ENCODE peak calls at places on chromosomes 6 and 20, in ten cellular contexts. R is CD4-positive, CD25-positive, alpha-beta regulatory T cell; L is tibial artery; M is adrenal gland; Q is OCI-LY7; V is left ventricle myocardium inferior; T is CD4-positive, alpha-beta T cell; H is T-helper 17 cell; K is GM23248; U is sigmoid colon. E is an unnamed sample. For H3K9me3, the result is how much of the 10 kb centered on the place peaks cover.

GRCh38 chr6:150420428-150420827 is 51.6 kb downstream of the IYD start:
- DNase-seq in R (no peak), L (no peak), M (no peak), Q (no peak), V (no peak), T (no peak), H (no peak), K (no peak), U (no peak), E (no peak)

GRCh38 chr6:112014483-112014882 is 39.4 kb upstream of the CCN6 start:
- DNase-seq in R (no peak), L (no peak), M (no peak), Q (no peak), V (no peak), T (no peak), H (no peak), K (peak), U (no peak), E (peak)

GRCh38 chr6:84461461-84461860 is 234.0 kb upstream of the CEP162 start:
- DNase-seq in R (no peak), L (no peak), M (no peak), Q (no peak), V (no peak), T (no peak), H (no peak), K (no peak), U (no peak), E (no peak)

GRCh38 chr6:48016027-48016755 is 94.8 kb downstream of the PTCHD4 start:
- DNase-seq in R (no peak), L (no peak), M (no peak), Q (no peak), V (no peak), T (no peak), H (no peak), K (no peak), U (no peak), E (no peak)

GRCh38 chr6:17705428-17705777 is 1.3 kb downstream of the NUP153 start:
- DNase-seq in R (no peak), L (peak), M (peak), Q (no peak), V (no peak), T (no peak), H (no peak), K (peak), U (peak), E (peak)

GRCh38 chr6:53250761-53251672 is 97.7 kb downstream of the ELOVL5 start:
- DNase-seq in R (no peak), L (no peak), M (no peak), Q (no peak), V (no peak), T (no peak), H (no peak), K (peak), U (no peak), E (peak)

GRCh38 chr6:116313377-116313776 is 33.6 kb upstream of the TSPYL1 start:
- DNase-seq in R (no peak), L (no peak), M (no peak), Q (no peak), V (no peak), T (no peak), H (no peak), K (peak), U (no peak), E (peak)

GRCh38 chr20:38542994-38543906 is 37.7 kb upstream of the ADIG start:
- DNase-seq in R (no peak), L (no peak), M (no peak), Q (no peak), V (no peak), T (no peak), H (no peak), K (no peak), U (no peak), E (no peak)

GRCh38 chr6:63904844-63905243 is 269.2 kb downstream of the PHF3 start:
- DNase-seq in R (no peak), L (no peak), M (no peak), Q (no peak), V (no peak), T (no peak), H (no peak), K (peak), U (no peak), E (peak)

GRCh38 chr6:454148-454991 is 62.8 kb downstream of the IRF4 start:
- DNase-seq in R (no peak), L (no peak), M (no peak), Q (no peak), V (no peak), T (no peak), H (no peak), K (no peak), U (no peak), E (no peak)

GRCh38 chr6:22412994-22413393 is 116.2 kb upstream of the PRL start:
- DNase-seq in R (no peak), L (no peak), M (no peak), Q (no peak), V (no peak), T (no peak), H (no peak), K (no peak), U (no peak), E (no peak)
- H3K9me3 ChIP-seq in R (under half), L (under half), M (under half), Q (under half), V (under half), T (under half), H (under half), K (under half), U (under half), E (under half)

DNA sequence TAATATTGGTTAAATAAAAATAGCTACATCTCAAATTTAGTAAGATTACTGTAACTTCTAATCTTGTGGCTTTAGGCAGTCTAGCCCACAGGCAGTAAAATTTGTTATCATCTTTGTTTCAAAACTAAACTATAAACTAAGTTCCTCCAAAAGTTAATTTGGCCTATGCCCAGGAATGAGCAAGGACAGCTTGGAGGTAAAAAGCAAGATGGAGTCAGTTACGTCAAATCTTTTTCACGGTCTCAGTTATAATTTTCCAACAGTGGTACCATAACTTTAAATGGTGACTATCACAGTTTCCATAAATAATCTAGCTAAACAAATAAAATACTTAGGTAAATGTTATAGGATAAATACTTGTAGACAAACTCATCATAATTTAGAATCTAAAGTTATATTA is 63.0 kb downstream of the AGPAT4 start:
- DNase-seq in R (no peak), L (no peak), M (no peak), Q (no peak), V (no peak), T (no peak), H (no peak), K (no peak), U (no peak), E (no peak)
- H3K9me3 ChIP-seq in R (under half), L (under half), M (under half), Q (under half), V (under half), T (under half), H (under half), K (under half), U (under half), E (under half)

DNA sequence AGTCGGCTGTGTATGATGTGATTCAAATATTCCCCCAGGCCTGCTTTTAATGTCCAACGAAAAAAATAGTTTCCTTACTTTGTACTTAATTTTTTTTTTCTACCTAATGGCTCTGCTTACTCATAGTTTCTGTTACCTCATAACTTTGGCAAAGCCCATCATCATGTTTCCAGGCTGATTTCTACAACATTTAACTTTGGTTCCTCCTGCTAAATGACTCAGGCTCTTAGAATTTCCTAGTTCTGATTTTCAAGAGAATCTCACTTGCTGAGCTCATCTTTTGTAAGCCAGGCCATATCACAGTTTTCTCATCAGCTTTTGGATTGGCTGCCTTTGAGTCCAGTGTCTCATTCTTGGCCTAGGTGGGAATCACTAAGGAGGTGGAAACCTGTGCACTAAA is 323.1 kb downstream of the HDGFL1 start:
- DNase-seq in R (no peak), L (no peak), M (no peak), Q (no peak), V (no peak), T (no peak), H (no peak), K (peak), U (no peak), E (peak)
- H3K9me3 ChIP-seq in R (under half), L (under half), M (under half), Q (under half), V (under half), T (under half), H (under half), K (under half), U (under half), E (under half)

GRCh38 chr6:45898941-45899682 is 116.5 kb downstream of the CLIC5 start:
- DNase-seq in R (no peak), L (no peak), M (no peak), Q (no peak), V (no peak), T (no peak), H (no peak), K (peak), U (no peak), E (no peak)
- H3K9me3 ChIP-seq in R (under half), L (under half), M (under half), Q (under half), V (under half), T (under half), H (under half), K (under half), U (under half), E (under half)

GRCh38 chr20:31363295-31363694 is 5.1 kb upstream of the DEFB118 start:
- DNase-seq in R (no peak), L (no peak), M (no peak), Q (no peak), V (no peak), T (no peak), H (no peak), K (no peak), U (no peak), E (no peak)
- H3K9me3 ChIP-seq in R (under half), L (under half), M (under half), Q (under half), V (under half), T (under half), H (under half), K (under half), U (under half), E (under half)

DNA sequence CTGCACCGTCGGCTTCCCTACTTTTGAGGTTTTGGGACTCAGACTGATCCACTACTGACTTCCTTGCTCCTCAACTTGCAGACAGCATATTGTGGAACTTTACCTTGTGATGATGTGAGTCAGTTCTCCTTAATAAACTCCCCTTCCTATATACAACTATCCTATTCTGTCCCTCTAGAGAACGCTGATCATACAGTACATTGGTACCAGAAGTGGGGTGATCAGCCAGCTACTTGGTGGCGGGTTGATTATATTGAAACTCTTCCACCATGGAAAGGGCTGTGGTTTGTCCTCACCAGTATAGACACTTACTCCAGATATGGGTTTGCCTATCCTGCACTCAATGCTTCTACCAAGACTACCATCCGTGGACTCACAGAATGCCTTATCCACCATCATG is 7.6 kb upstream of the TAF4 start:
- DNase-seq in R (no peak), L (no peak), M (no peak), Q (no peak), V (no peak), T (no peak), H (no peak), K (no peak), U (no peak), E (no peak)
- H3K9me3 ChIP-seq in R (under half), L (under half), M (under half), Q (under half), V (under half), T (under half), H (under half), K (under half), U (under half), E (under half)

GRCh38 chr20:56205350-56205749 is 43.2 kb upstream of the MC3R start:
- DNase-seq in R (no peak), L (no peak), M (no peak), Q (no peak), V (no peak), T (no peak), H (no peak), K (no peak), U (no peak), E (no peak)
- H3K9me3 ChIP-seq in R (under half), L (under half), M (under half), Q (under half), V (under half), T (under half), H (under half), K (under half), U (under half), E (under half)

DNA sequence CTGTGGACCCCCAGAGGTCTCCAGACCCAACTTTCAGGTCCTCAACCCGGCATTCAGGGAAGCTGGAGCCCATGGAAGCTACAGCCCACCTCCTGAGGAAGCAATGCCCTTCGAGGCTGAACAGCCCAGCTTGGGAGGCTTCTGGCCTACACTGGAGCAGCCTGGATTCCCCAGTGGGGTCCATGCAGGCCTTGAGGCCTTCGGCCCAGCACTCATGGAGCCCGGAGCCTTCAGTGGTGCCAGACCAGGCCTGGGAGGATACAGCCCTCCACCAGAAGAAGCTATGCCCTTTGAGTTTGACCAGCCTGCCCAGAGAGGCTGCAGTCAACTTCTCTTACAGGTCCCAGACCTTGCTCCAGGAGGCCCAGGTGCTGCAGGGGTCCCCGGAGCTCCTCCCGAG is 950 bp downstream of the GNAS start:
- DNase-seq in R (no peak), L (no peak), M (no peak), Q (no peak), V (no peak), T (no peak), H (no peak), K (no peak), U (no peak), E (no peak)
- H3K9me3 ChIP-seq in R (under half), L (under half), M (under half), Q (under half), V (under half), T (under half), H (under half), K (under half), U (under half), E (under half)

GRCh38 chr6:167424060-167424673 is 99.3 kb downstream of the TTLL2 start:
- DNase-seq in R (no peak), L (no peak), M (no peak), Q (no peak), V (no peak), T (no peak), H (no peak), K (no peak), U (no peak), E (no peak)

GRCh38 chr6:167428664-167429063 is 103.8 kb downstream of the TTLL2 start:
- DNase-seq in R (no peak), L (no peak), M (no peak), Q (no peak), V (no peak), T (no peak), H (no peak), K (no peak), U (peak), E (no peak)

GRCh38 chr6:167424700-167425099 is 99.8 kb downstream of the TTLL2 start:
- DNase-seq in R (no peak), L (no peak), M (no peak), Q (no peak), V (no peak), T (no peak), H (no peak), K (no peak), U (no peak), E (no peak)

GRCh38 chr6:167426620-167427019 is 101.7 kb downstream of the TTLL2 start:
- DNase-seq in R (no peak), L (no peak), M (no peak), Q (no peak), V (no peak), T (no peak), H (no peak), K (no peak), U (no peak), E (no peak)

GRCh38 chr6:167426074-167426473 is 101.2 kb downstream of the TTLL2 start:
- DNase-seq in R (no peak), L (no peak), M (no peak), Q (no peak), V (no peak), T (no peak), H (no peak), K (no peak), U (no peak), E (no peak)
- H3K9me3 ChIP-seq in R (under half), L (under half), M (under half), Q (under half), V (under half), T (under half), H (under half), K (under half), U (under half), E (under half)